ENCODE peak calls at places on chromosomes 13 and 19, in eight cellular contexts. One of them, this sample, is unnamed.

GRCh38 chr19:7476941-7477494 is 11.8 kb downstream of the PEX11G start:
- DNase-seq in anterior cingulate cortex: no peak
- DNase-seq in RKO: no peak
- DNase-seq in epithelial cell of esophagus: no peak
- DNase-seq in cardiac muscle cell: no peak
- DNase-seq in adipocyte: no peak
- DNase-seq in mammary epithelial cell: no peak
- DNase-seq in CD8-positive, alpha-beta T cell: no peak
- DNase-seq in this sample: no peak

GRCh38 chr19:28456264-28456663 is 756.7 kb downstream of the UQCRFS1 start:
- DNase-seq in anterior cingulate cortex: no peak
- DNase-seq in RKO: no peak
- DNase-seq in epithelial cell of esophagus: no peak
- DNase-seq in cardiac muscle cell: no peak
- DNase-seq in adipocyte: no peak
- DNase-seq in mammary epithelial cell: no peak
- DNase-seq in CD8-positive, alpha-beta T cell: no peak
- DNase-seq in this sample: no peak

GRCh38 chr13:113625965-113626661 is 31.9 kb downstream of the ATP4B start:
- DNase-seq in anterior cingulate cortex: no peak
- DNase-seq in RKO: no peak
- DNase-seq in epithelial cell of esophagus: no peak
- DNase-seq in cardiac muscle cell: no peak
- DNase-seq in adipocyte: peak
- DNase-seq in mammary epithelial cell: no peak
- DNase-seq in CD8-positive, alpha-beta T cell: no peak
- DNase-seq in this sample: peak

GRCh38 chr19:46976845-46977320 is 42.8 kb upstream of the NPAS1 start:
- DNase-seq in anterior cingulate cortex: no peak
- DNase-seq in RKO: no peak
- DNase-seq in epithelial cell of esophagus: no peak
- DNase-seq in cardiac muscle cell: peak
- DNase-seq in adipocyte: peak
- DNase-seq in mammary epithelial cell: no peak
- DNase-seq in CD8-positive, alpha-beta T cell: no peak
- DNase-seq in this sample: peak

GRCh38 chr13:22189176-22190048 is 518.5 kb downstream of the FGF9 start:
- DNase-seq in anterior cingulate cortex: no peak
- DNase-seq in RKO: no peak
- DNase-seq in epithelial cell of esophagus: no peak
- DNase-seq in cardiac muscle cell: no peak
- DNase-seq in adipocyte: no peak
- DNase-seq in mammary epithelial cell: no peak
- DNase-seq in CD8-positive, alpha-beta T cell: no peak
- DNase-seq in this sample: no peak

GRCh38 chr13:20182231-20182846 is 10.4 kb downstream of the GJB2 start:
- DNase-seq in anterior cingulate cortex: no peak
- DNase-seq in RKO: peak
- DNase-seq in epithelial cell of esophagus: peak
- DNase-seq in cardiac muscle cell: peak
- DNase-seq in adipocyte: peak
- DNase-seq in mammary epithelial cell: peak
- DNase-seq in CD8-positive, alpha-beta T cell: no peak
- DNase-seq in this sample: peak

GRCh38 chr19:58196911-58197616 is 14.2 kb downstream of the ZNF274 start:
- DNase-seq in anterior cingulate cortex: no peak
- DNase-seq in RKO: no peak
- DNase-seq in epithelial cell of esophagus: peak
- DNase-seq in cardiac muscle cell: peak
- DNase-seq in adipocyte: peak
- DNase-seq in mammary epithelial cell: peak
- DNase-seq in CD8-positive, alpha-beta T cell: no peak
- DNase-seq in this sample: peak

GRCh38 chr19:10752237-10752912 is 34.5 kb downstream of the DNM2 start:
- DNase-seq in anterior cingulate cortex: peak
- DNase-seq in RKO: no peak
- DNase-seq in epithelial cell of esophagus: no peak
- DNase-seq in cardiac muscle cell: no peak
- DNase-seq in adipocyte: no peak
- DNase-seq in mammary epithelial cell: no peak
- DNase-seq in CD8-positive, alpha-beta T cell: no peak
- DNase-seq in this sample: no peak

GRCh38 chr19:8631425-8631819 is 989 bp downstream of the NFILZ start:
- DNase-seq in anterior cingulate cortex: no peak
- DNase-seq in RKO: no peak
- DNase-seq in epithelial cell of esophagus: no peak
- DNase-seq in cardiac muscle cell: no peak
- DNase-seq in adipocyte: peak
- DNase-seq in mammary epithelial cell: no peak
- DNase-seq in CD8-positive, alpha-beta T cell: no peak
- DNase-seq in this sample: peak

GRCh38 chr19:5186293-5187050 is 154.1 kb downstream of the PTPRS start:
- DNase-seq in anterior cingulate cortex: no peak
- DNase-seq in RKO: no peak
- DNase-seq in epithelial cell of esophagus: peak
- DNase-seq in cardiac muscle cell: no peak
- DNase-seq in adipocyte: peak
- DNase-seq in mammary epithelial cell: peak
- DNase-seq in CD8-positive, alpha-beta T cell: no peak
- DNase-seq in this sample: peak

GRCh38 chr13:36158606-36159005 is 27.4 kb upstream of the DCLK1 start:
- DNase-seq in anterior cingulate cortex: no peak
- DNase-seq in RKO: no peak
- DNase-seq in epithelial cell of esophagus: peak
- DNase-seq in cardiac muscle cell: no peak
- DNase-seq in adipocyte: peak
- DNase-seq in mammary epithelial cell: peak
- DNase-seq in CD8-positive, alpha-beta T cell: no peak
- DNase-seq in this sample: no peak

GRCh38 chr19:2537544-2537943 is 61.6 kb downstream of the GADD45B start:
- DNase-seq in anterior cingulate cortex: no peak
- DNase-seq in RKO: no peak
- DNase-seq in epithelial cell of esophagus: no peak
- DNase-seq in cardiac muscle cell: no peak
- DNase-seq in adipocyte: no peak
- DNase-seq in mammary epithelial cell: no peak
- DNase-seq in CD8-positive, alpha-beta T cell: no peak
- DNase-seq in this sample: no peak

GRCh38 chr13:113060557-113061270 is 44.9 kb upstream of the F7 start:
- DNase-seq in anterior cingulate cortex: no peak
- DNase-seq in RKO: no peak
- DNase-seq in epithelial cell of esophagus: no peak
- DNase-seq in cardiac muscle cell: no peak
- DNase-seq in adipocyte: no peak
- DNase-seq in mammary epithelial cell: no peak
- DNase-seq in CD8-positive, alpha-beta T cell: no peak
- DNase-seq in this sample: no peak

GRCh38 chr13:50229935-50230334 is 214.7 kb downstream of the KCNRG start:
- DNase-seq in anterior cingulate cortex: no peak
- DNase-seq in RKO: no peak
- DNase-seq in epithelial cell of esophagus: peak
- DNase-seq in cardiac muscle cell: no peak
- DNase-seq in adipocyte: no peak
- DNase-seq in mammary epithelial cell: no peak
- DNase-seq in CD8-positive, alpha-beta T cell: no peak
- DNase-seq in this sample: no peak

GRCh38 chr13:38880397-38880796 is 110.2 kb downstream of the STOML3 start:
- DNase-seq in anterior cingulate cortex: no peak
- DNase-seq in RKO: no peak
- DNase-seq in epithelial cell of esophagus: no peak
- DNase-seq in cardiac muscle cell: no peak
- DNase-seq in adipocyte: no peak
- DNase-seq in mammary epithelial cell: no peak
- DNase-seq in CD8-positive, alpha-beta T cell: no peak
- DNase-seq in this sample: no peak

GRCh38 chr19:53182202-53182601 is 11.0 kb downstream of the ZNF665 start:
- DNase-seq in anterior cingulate cortex: no peak
- DNase-seq in RKO: peak
- DNase-seq in epithelial cell of esophagus: no peak
- DNase-seq in cardiac muscle cell: no peak
- DNase-seq in adipocyte: peak
- DNase-seq in mammary epithelial cell: no peak
- DNase-seq in CD8-positive, alpha-beta T cell: no peak
- DNase-seq in this sample: peak

GRCh38 chr19:17441241-17442135 is 7.0 kb downstream of the TMEM221 start:
- DNase-seq in anterior cingulate cortex: no peak
- DNase-seq in RKO: peak
- DNase-seq in epithelial cell of esophagus: peak
- DNase-seq in cardiac muscle cell: peak
- DNase-seq in adipocyte: peak
- DNase-seq in mammary epithelial cell: peak
- DNase-seq in CD8-positive, alpha-beta T cell: no peak
- DNase-seq in this sample: no peak

GRCh38 chr19:56504581-56504980 is 3.1 kb upstream of the ZNF471 start:
- DNase-seq in anterior cingulate cortex: no peak
- DNase-seq in RKO: peak
- DNase-seq in epithelial cell of esophagus: peak
- DNase-seq in cardiac muscle cell: no peak
- DNase-seq in adipocyte: peak
- DNase-seq in mammary epithelial cell: no peak
- DNase-seq in CD8-positive, alpha-beta T cell: no peak
- DNase-seq in this sample: no peak

GRCh38 chr13:93476175-93476574 is 249.6 kb downstream of the GPC6 start:
- DNase-seq in anterior cingulate cortex: no peak
- DNase-seq in RKO: no peak
- DNase-seq in epithelial cell of esophagus: peak
- DNase-seq in cardiac muscle cell: no peak
- DNase-seq in adipocyte: peak
- DNase-seq in mammary epithelial cell: peak
- DNase-seq in CD8-positive, alpha-beta T cell: no peak
- DNase-seq in this sample: peak

GRCh38 chr19:33071887-33072286 is 7.2 kb upstream of the RHPN2 start:
- DNase-seq in anterior cingulate cortex: no peak
- DNase-seq in RKO: peak
- DNase-seq in epithelial cell of esophagus: peak
- DNase-seq in cardiac muscle cell: no peak
- DNase-seq in adipocyte: no peak
- DNase-seq in mammary epithelial cell: peak
- DNase-seq in CD8-positive, alpha-beta T cell: no peak
- DNase-seq in this sample: no peak

GRCh38 chr19:55369651-55370304 is 485 bp downstream of the IL11 start:
- DNase-seq in anterior cingulate cortex: no peak
- DNase-seq in RKO: peak
- DNase-seq in epithelial cell of esophagus: peak
- DNase-seq in cardiac muscle cell: peak
- DNase-seq in adipocyte: peak
- DNase-seq in mammary epithelial cell: peak
- DNase-seq in CD8-positive, alpha-beta T cell: no peak
- DNase-seq in this sample: peak

GRCh38 chr19:40594657-40595077 is 6.5 kb upstream of the LTBP4 start:
- DNase-seq in anterior cingulate cortex: no peak
- DNase-seq in RKO: peak
- DNase-seq in epithelial cell of esophagus: peak
- DNase-seq in cardiac muscle cell: no peak
- DNase-seq in adipocyte: no peak
- DNase-seq in mammary epithelial cell: peak
- DNase-seq in CD8-positive, alpha-beta T cell: no peak
- DNase-seq in this sample: no peak

GRCh38 chr13:97211357-97211756 is 10.8 kb upstream of the MBNL2 start:
- DNase-seq in anterior cingulate cortex: no peak
- DNase-seq in RKO: no peak
- DNase-seq in epithelial cell of esophagus: no peak
- DNase-seq in cardiac muscle cell: no peak
- DNase-seq in adipocyte: peak
- DNase-seq in mammary epithelial cell: peak
- DNase-seq in CD8-positive, alpha-beta T cell: no peak
- DNase-seq in this sample: no peak

GRCh38 chr19:50024719-50025021 is 502 bp downstream of the VRK3 start:
- DNase-seq in anterior cingulate cortex: no peak
- DNase-seq in RKO: no peak
- DNase-seq in epithelial cell of esophagus: no peak
- DNase-seq in cardiac muscle cell: no peak
- DNase-seq in adipocyte: no peak
- DNase-seq in mammary epithelial cell: no peak
- DNase-seq in CD8-positive, alpha-beta T cell: no peak
- DNase-seq in this sample: no peak

GRCh38 chr13:99828114-99828513 is 143.5 kb downstream of the ZIC5 start:
- DNase-seq in anterior cingulate cortex: no peak
- DNase-seq in RKO: no peak
- DNase-seq in epithelial cell of esophagus: no peak
- DNase-seq in cardiac muscle cell: no peak
- DNase-seq in adipocyte: no peak
- DNase-seq in mammary epithelial cell: no peak
- DNase-seq in CD8-positive, alpha-beta T cell: no peak
- DNase-seq in this sample: no peak

GRCh38 chr13:106230450-106230849 is 305.0 kb downstream of the EFNB2 start:
- DNase-seq in anterior cingulate cortex: no peak
- DNase-seq in RKO: peak
- DNase-seq in epithelial cell of esophagus: peak
- DNase-seq in cardiac muscle cell: no peak
- DNase-seq in adipocyte: peak
- DNase-seq in mammary epithelial cell: peak
- DNase-seq in CD8-positive, alpha-beta T cell: no peak
- DNase-seq in this sample: peak

GRCh38 chr13:44219808-44220544 is 153.6 kb upstream of the SERP2 start:
- DNase-seq in anterior cingulate cortex: no peak
- DNase-seq in RKO: no peak
- DNase-seq in epithelial cell of esophagus: peak
- DNase-seq in cardiac muscle cell: no peak
- DNase-seq in adipocyte: peak
- DNase-seq in mammary epithelial cell: no peak
- DNase-seq in CD8-positive, alpha-beta T cell: no peak
- DNase-seq in this sample: peak

GRCh38 chr19:15154002-15154612 is 46.7 kb downstream of the NOTCH3 start:
- DNase-seq in anterior cingulate cortex: no peak
- DNase-seq in RKO: peak
- DNase-seq in epithelial cell of esophagus: peak
- DNase-seq in cardiac muscle cell: peak
- DNase-seq in adipocyte: peak
- DNase-seq in mammary epithelial cell: peak
- DNase-seq in CD8-positive, alpha-beta T cell: no peak
- DNase-seq in this sample: peak

GRCh38 chr19:9673912-9674668 is 810 bp downstream of the ZNF562 start:
- DNase-seq in anterior cingulate cortex: no peak
- DNase-seq in RKO: peak
- DNase-seq in epithelial cell of esophagus: peak
- DNase-seq in cardiac muscle cell: no peak
- DNase-seq in adipocyte: no peak
- DNase-seq in mammary epithelial cell: peak
- DNase-seq in CD8-positive, alpha-beta T cell: no peak
- DNase-seq in this sample: no peak

GRCh38 chr19:3366761-3367571 is 583 bp downstream of the NFIC start:
- DNase-seq in anterior cingulate cortex: peak
- DNase-seq in RKO: no peak
- DNase-seq in epithelial cell of esophagus: no peak
- DNase-seq in cardiac muscle cell: peak
- DNase-seq in adipocyte: peak
- DNase-seq in mammary epithelial cell: peak
- DNase-seq in CD8-positive, alpha-beta T cell: no peak
- DNase-seq in this sample: no peak

GRCh38 chr13:49373699-49374098 is 70.2 kb downstream of the CAB39L start:
- DNase-seq in anterior cingulate cortex: no peak
- DNase-seq in RKO: no peak
- DNase-seq in epithelial cell of esophagus: no peak
- DNase-seq in cardiac muscle cell: peak
- DNase-seq in adipocyte: peak
- DNase-seq in mammary epithelial cell: no peak
- DNase-seq in CD8-positive, alpha-beta T cell: no peak
- DNase-seq in this sample: no peak

GRCh38 chr19:42135836-42136235 is 3.6 kb upstream of the POU2F2 start:
- DNase-seq in anterior cingulate cortex: no peak
- DNase-seq in RKO: no peak
- DNase-seq in epithelial cell of esophagus: no peak
- DNase-seq in cardiac muscle cell: no peak
- DNase-seq in adipocyte: no peak
- DNase-seq in mammary epithelial cell: no peak
- DNase-seq in CD8-positive, alpha-beta T cell: no peak
- DNase-seq in this sample: no peak

GRCh38 chr19:18438331-18439024 is 545 bp upstream of the ISYNA1 start:
- DNase-seq in anterior cingulate cortex: no peak
- DNase-seq in RKO: no peak
- DNase-seq in epithelial cell of esophagus: peak
- DNase-seq in cardiac muscle cell: peak
- DNase-seq in adipocyte: peak
- DNase-seq in mammary epithelial cell: peak
- DNase-seq in CD8-positive, alpha-beta T cell: no peak
- DNase-seq in this sample: no peak

GRCh38 chr13:93535256-93535655 is 308.6 kb downstream of the GPC6 start:
- DNase-seq in anterior cingulate cortex: no peak
- DNase-seq in RKO: no peak
- DNase-seq in epithelial cell of esophagus: peak
- DNase-seq in cardiac muscle cell: no peak
- DNase-seq in adipocyte: peak
- DNase-seq in mammary epithelial cell: peak
- DNase-seq in CD8-positive, alpha-beta T cell: no peak
- DNase-seq in this sample: peak

This sample was measured in fibroblast of gingiva.